ENCODE peak calls at places on chromosomes 5 and 9, in five cellular contexts. One of them, this sample, is unnamed.

GRCh38 chr5:139385061-139385889 is 2.2 kb upstream of the SLC23A1 start:
- DNase-seq in dorsolateral prefrontal cortex: no peak
- DNase-seq in activated CD4-positive, alpha-beta memory T cell treated with anti-CD3 and anti-CD28 coated beads, Interleukin-2, amount 10 ng/mL, durations not matched to agents 7 days and 5 days: peak; percentile 54
- DNase-seq in activated T-cell treated with anti-CD3 and anti-CD28 coated beads for 1 hour: no peak
- DNase-seq in NCI-H1417: peak; percentile 9
- DNase-seq in this sample: no peak

GRCh38 chr5:170745481-170746061 is 38.0 kb upstream of the GABRP start:
- DNase-seq in dorsolateral prefrontal cortex: no peak
- DNase-seq in activated CD4-positive, alpha-beta memory T cell treated with anti-CD3 and anti-CD28 coated beads, Interleukin-2, amount 10 ng/mL, durations not matched to agents 7 days and 5 days: no peak
- DNase-seq in activated T-cell treated with anti-CD3 and anti-CD28 coated beads for 1 hour: no peak
- DNase-seq in NCI-H1417: no peak
- DNase-seq in this sample: no peak

GRCh38 chr5:15951126-15951525 is 228.5 kb downstream of the MARCHF11 start:
- DNase-seq in dorsolateral prefrontal cortex: no peak
- DNase-seq in activated CD4-positive, alpha-beta memory T cell treated with anti-CD3 and anti-CD28 coated beads, Interleukin-2, amount 10 ng/mL, durations not matched to agents 7 days and 5 days: no peak
- DNase-seq in activated T-cell treated with anti-CD3 and anti-CD28 coated beads for 1 hour: no peak
- DNase-seq in NCI-H1417: no peak
- DNase-seq in this sample: no peak

GRCh38 chr5:147763791-147764525 is 18.6 kb downstream of the JAKMIP2 start:
- DNase-seq in dorsolateral prefrontal cortex: no peak
- DNase-seq in activated CD4-positive, alpha-beta memory T cell treated with anti-CD3 and anti-CD28 coated beads, Interleukin-2, amount 10 ng/mL, durations not matched to agents 7 days and 5 days: no peak
- DNase-seq in activated T-cell treated with anti-CD3 and anti-CD28 coated beads for 1 hour: no peak
- DNase-seq in NCI-H1417: no peak
- DNase-seq in this sample: no peak

GRCh38 chr5:53884844-53885243 is 324.4 kb downstream of the NDUFS4 start:
- DNase-seq in dorsolateral prefrontal cortex: no peak
- DNase-seq in activated CD4-positive, alpha-beta memory T cell treated with anti-CD3 and anti-CD28 coated beads, Interleukin-2, amount 10 ng/mL, durations not matched to agents 7 days and 5 days: no peak
- DNase-seq in activated T-cell treated with anti-CD3 and anti-CD28 coated beads for 1 hour: no peak
- DNase-seq in NCI-H1417: no peak
- DNase-seq in this sample: no peak

GRCh38 chr9:29285818-29286217 is 1712.5 kb upstream of the C9orf72 start:
- DNase-seq in dorsolateral prefrontal cortex: no peak
- DNase-seq in activated CD4-positive, alpha-beta memory T cell treated with anti-CD3 and anti-CD28 coated beads, Interleukin-2, amount 10 ng/mL, durations not matched to agents 7 days and 5 days: no peak
- DNase-seq in activated T-cell treated with anti-CD3 and anti-CD28 coated beads for 1 hour: no peak
- DNase-seq in NCI-H1417: no peak
- DNase-seq in this sample: no peak

GRCh38 chr9:117094493-117094892 is 320.4 kb downstream of the ASTN2 start:
- DNase-seq in dorsolateral prefrontal cortex: no peak
- DNase-seq in activated CD4-positive, alpha-beta memory T cell treated with anti-CD3 and anti-CD28 coated beads, Interleukin-2, amount 10 ng/mL, durations not matched to agents 7 days and 5 days: no peak
- DNase-seq in activated T-cell treated with anti-CD3 and anti-CD28 coated beads for 1 hour: no peak
- DNase-seq in NCI-H1417: no peak
- DNase-seq in this sample: no peak

GRCh38 chr9:108535526-108535925 is 320.3 kb downstream of the ACTL7B start:
- DNase-seq in dorsolateral prefrontal cortex: no peak
- DNase-seq in activated CD4-positive, alpha-beta memory T cell treated with anti-CD3 and anti-CD28 coated beads, Interleukin-2, amount 10 ng/mL, durations not matched to agents 7 days and 5 days: no peak
- DNase-seq in activated T-cell treated with anti-CD3 and anti-CD28 coated beads for 1 hour: no peak
- DNase-seq in NCI-H1417: no peak
- DNase-seq in this sample: no peak

GRCh38 chr5:112614986-112615385 is 122.7 kb upstream of the APC start:
- DNase-seq in dorsolateral prefrontal cortex: no peak
- DNase-seq in activated CD4-positive, alpha-beta memory T cell treated with anti-CD3 and anti-CD28 coated beads, Interleukin-2, amount 10 ng/mL, durations not matched to agents 7 days and 5 days: no peak
- DNase-seq in activated T-cell treated with anti-CD3 and anti-CD28 coated beads for 1 hour: no peak
- DNase-seq in NCI-H1417: no peak
- DNase-seq in this sample: no peak